ENCODE peak calls at places on chromosomes 5 and 9, in eight cellular contexts. T is sigmoid colon, R is uterus, F is adrenal gland, S is esophagus squamous epithelium, G is GM12878, L is endothelial cell of umbilical vein, I is A549. Z is an unnamed sample.

GRCh38 chr9:127014210-127014609 is 99.6 kb downstream of the RALGPS1 start:
- DNase-seq in I (no peak), T (no peak), F (no peak), L (no peak), G (no peak), S (no peak), R (no peak), Z (no peak)

GRCh38 chr9:112033237-112034215 is 136.9 kb downstream of the UGCG start:
- DNase-seq in L (no peak), F (no peak), G (peak; percentile 78), R (no peak), T (no peak), S (no peak), I (no peak), Z (no peak)

GRCh38 chr9:76415154-76415553 is 20.9 kb upstream of the RFK start:
- DNase-seq in R (no peak), G (no peak), T (no peak), S (no peak), I (no peak), F (peak; percentile 34), L (no peak), Z (no peak)

GRCh38 chr9:71742703-71743102 is 25.6 kb downstream of the CEMIP2 start:
- DNase-seq in T (no peak), F (no peak), L (no peak), G (no peak), R (no peak), I (no peak), S (no peak), Z (no peak)

GRCh38 chr5:96595300-96596090 is 66.7 kb upstream of the CAST start:
- DNase-seq in I (peak; percentile 31), L (peak; percentile 80), F (no peak), S (no peak), R (no peak), G (no peak), T (no peak), Z (no peak)

GRCh38 chr5:109739741-109740140 is 50.0 kb downstream of the MAN2A1 start:
- DNase-seq in G (no peak), I (no peak), L (peak; percentile 56), F (no peak), R (no peak), S (no peak), T (no peak), Z (no peak)

GRCh38 chr9:95140821-95141220 is 176.7 kb downstream of the FANCC start:
- DNase-seq in T (peak; percentile 29), L (no peak), I (no peak), R (no peak), G (no peak), S (no peak), F (no peak), Z (no peak)

GRCh38 chr5:86115164-86115563 is 502.6 kb upstream of the COX7C start:
- DNase-seq in I (no peak), F (no peak), S (no peak), R (no peak), T (no peak), L (no peak), G (no peak), Z (no peak)

GRCh38 chr5:151670953-151671636 is 15.6 kb downstream of the SPARC start:
- DNase-seq in I (no peak), G (no peak), R (no peak), F (peak; percentile 78), S (no peak), L (peak; percentile 85), T (no peak), Z (no peak)

GRCh38 chr5:55534436-55535198 is at the start of gene PLPP1:
- DNase-seq in L (peak; percentile 92), I (peak; percentile 88), G (peak; percentile 38), T (peak; percentile 97), F (peak; percentile 90), R (peak; percentile 95), S (peak; percentile 35), Z (peak; percentile 93)

GRCh38 chr5:77280036-77280435 is 69.6 kb downstream of the PDE8B start:
- DNase-seq in I (no peak), L (no peak), S (no peak), F (no peak), T (no peak), G (no peak), R (no peak), Z (peak; percentile 86)

GRCh38 chr9:136644593-136645342 is 17.9 kb upstream of the EGFL7 start:
- DNase-seq in T (peak; percentile 85), I (no peak), F (peak; percentile 77), G (no peak), R (peak; percentile 54), S (no peak), L (peak; percentile 88), Z (peak; percentile 48)

GRCh38 chr9:130823435-130823834 is 11.6 kb upstream of the ABL1 start:
- DNase-seq in F (no peak), S (no peak), R (no peak), I (no peak), T (no peak), G (no peak), L (no peak), Z (no peak)

GRCh38 chr9:90836396-90837080 is 34.9 kb downstream of the SYK start:
- DNase-seq in T (no peak), I (no peak), S (no peak), R (no peak), L (no peak), F (no peak), G (no peak), Z (no peak)

GRCh38 chr5:143024227-143024920 is 254.2 kb downstream of the ARHGAP26 start:
- DNase-seq in F (no peak), I (no peak), L (no peak), S (no peak), T (no peak), G (no peak), R (no peak), Z (no peak)

GRCh38 chr9:107283621-107284616 is 840 bp downstream of the RAD23B start:
- DNase-seq in F (peak; percentile 74), R (peak; percentile 64), S (no peak), T (peak; percentile 85), L (peak; percentile 56), I (peak; percentile 84), G (peak; percentile 51), Z (peak; percentile 82)

GRCh38 chr9:107288701-107289100 is 5.6 kb downstream of the RAD23B start:
- DNase-seq in T (no peak), L (no peak), G (no peak), R (no peak), S (no peak), F (no peak), I (no peak), Z (no peak)

GRCh38 chr9:107284636-107285035 is 1.6 kb downstream of the RAD23B start:
- DNase-seq in T (no peak), I (no peak), R (no peak), L (peak; percentile 24), S (no peak), F (no peak), G (no peak), Z (no peak)

GRCh38 chr9:107285292-107285691 is 2.2 kb downstream of the RAD23B start:
- DNase-seq in L (peak; percentile 34), T (no peak), S (no peak), F (no peak), R (no peak), G (no peak), I (no peak), Z (no peak)

DNA sequence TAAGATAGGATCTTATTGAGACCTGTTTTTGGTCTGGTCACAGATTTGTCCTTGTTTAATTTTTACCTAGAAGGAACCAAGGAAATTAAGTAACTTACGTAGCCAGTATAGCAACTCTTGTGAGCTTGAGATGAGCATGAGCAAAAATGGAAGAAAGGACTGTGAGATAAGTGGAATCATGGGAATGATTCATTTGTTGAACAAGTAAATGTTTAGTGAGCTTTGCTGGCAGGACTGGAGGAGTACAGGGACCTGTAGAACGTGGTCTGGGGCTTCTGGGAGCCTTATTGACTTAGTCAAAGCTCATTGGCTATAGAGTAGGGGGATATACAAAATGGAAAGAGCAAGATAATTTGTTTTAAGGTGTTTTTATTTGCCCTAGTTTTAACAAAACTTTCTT is 3.0 kb downstream of the RAD23B start:
- DNase-seq in G (no peak), F (no peak), L (peak; percentile 24), R (no peak), T (no peak), I (peak; percentile 34), S (no peak), Z (no peak)
- H3K4me3 ChIP-seq in G (peak overlapping the region; percentile 82), F (peak overlapping the region; percentile 17), L (no peak overlapping the region), R (no peak overlapping the region), T (peak overlapping the region; percentile 2), I (peak overlapping the region; percentile 69), S (no peak overlapping the region), Z (no peak overlapping the region)

DNA sequence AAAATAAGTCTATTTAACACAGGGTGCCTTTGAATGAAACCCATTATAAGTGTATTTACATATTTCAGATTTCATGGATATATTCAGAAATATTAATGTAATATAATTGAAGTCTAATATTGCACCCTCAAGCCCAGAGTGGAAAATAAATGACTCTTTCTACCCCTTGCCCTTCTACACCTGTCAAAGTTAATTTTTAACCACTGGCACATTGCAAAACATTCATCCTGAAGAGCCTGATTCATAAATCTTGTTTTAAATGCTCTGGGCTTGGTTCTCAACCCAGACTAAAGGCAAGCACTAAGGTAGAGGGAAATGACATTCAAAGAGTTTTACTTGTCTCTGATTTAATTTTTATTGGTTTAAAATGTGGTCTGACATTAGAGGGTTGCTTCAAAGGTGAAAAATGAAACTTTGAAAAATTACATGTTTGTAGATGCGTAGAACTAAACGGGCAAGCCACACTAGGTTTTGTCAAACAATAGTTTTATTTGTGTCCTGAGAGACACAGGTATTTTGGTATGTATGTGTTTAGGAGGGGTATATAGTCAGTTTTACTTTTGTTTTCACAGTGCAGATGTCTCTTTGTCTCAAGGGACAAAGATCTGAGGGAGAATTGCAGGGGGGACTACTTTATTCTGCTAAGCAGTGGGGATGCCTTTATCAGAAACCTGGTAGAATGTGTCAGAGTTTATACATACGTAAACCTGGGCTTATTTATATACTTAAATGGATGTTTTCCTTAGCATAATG is 69.7 kb downstream of the PIK3R1 start:
- DNase-seq in S (no peak), R (no peak), F (no peak), L (no peak), T (no peak), G (no peak), I (no peak), Z (no peak)
- TF ChIP-seq POLR2A in S (no peak), R (no peak), F (no peak), L (no peak), T (no peak), G (no peak), I (no peak), Z (no peak)

GRCh38 chr9:106860731-106861584 is 2.0 kb upstream of the ZNF462 start:
- DNase-seq in G (no peak), I (peak; percentile 14), R (peak; percentile 56), F (peak; percentile 43), L (peak; percentile 54), S (no peak), T (peak; percentile 75), Z (peak; percentile 62)
- H3K4me3 ChIP-seq in G (no peak overlapping the region), I (peak overlapping the region; percentile 81), R (peak overlapping the region; percentile 80), F (peak overlapping the region; percentile 77), L (peak overlapping the region; percentile 69), S (peak overlapping the region; percentile 40), T (peak overlapping the region; percentile 71), Z (peak overlapping the region; percentile 64)

DNA sequence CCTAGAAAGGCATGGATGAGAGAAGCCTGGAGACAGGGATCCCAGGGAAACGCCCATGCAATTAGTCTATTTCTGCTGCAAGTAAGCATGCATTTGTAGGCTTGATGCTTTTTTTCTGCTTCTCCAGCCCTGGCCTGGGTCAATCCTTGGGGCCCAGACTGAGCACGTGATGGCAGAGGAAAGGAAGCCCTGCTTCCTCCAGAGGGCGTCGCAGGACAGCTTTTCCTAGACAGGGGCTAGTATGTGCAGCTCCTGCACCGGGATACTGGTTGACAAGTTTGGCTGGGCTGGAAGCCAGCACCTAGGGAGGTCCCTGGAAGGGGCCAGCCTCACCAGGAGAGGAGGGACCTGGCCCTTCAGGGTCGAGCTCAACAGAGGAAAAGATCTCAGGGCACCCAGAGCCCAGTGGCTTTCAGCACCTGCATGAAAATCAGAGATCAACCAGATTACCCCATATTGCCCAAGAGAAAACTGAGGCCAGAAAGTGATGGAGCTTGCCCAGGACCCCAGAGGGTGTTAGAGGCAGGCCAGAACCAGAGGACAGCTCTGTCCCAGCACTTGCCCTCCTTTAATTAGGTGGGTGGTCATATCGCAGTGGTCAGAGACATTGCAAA is 67.3 kb downstream of the KLF4 start:
- DNase-seq in G (no peak), I (peak; percentile 81), T (peak; percentile 75), L (peak; percentile 58), R (peak; percentile 45), S (no peak), F (peak; percentile 76), Z (peak; percentile 80)
- TF ChIP-seq POLR2A in G (no peak), I (no peak), T (no peak), L (no peak), R (no peak), S (no peak), F (no peak), Z (no peak)

Z was measured in thyroid gland.